ENCODE peak calls at places on chromosomes 5 and 9, in five cellular contexts. K is stimulated activated naive B cell treated with anti-CD40 and anti-IgM and Interleukin-4, amounts not matched to agents 10 μg/mL and 1 μg/mL and 100 μg/mL, for 72 hours; X is activated CD8-positive, alpha-beta memory T cell treated with anti-CD3 and anti-CD28 coated beads for 48 hours; M is pulmonary artery endothelial cell; B is activated T-cell treated with anti-CD3 and anti-CD28 coated beads for 24 hours. O is an unnamed sample.
A peak's percentile ranks its signal among the peaks of the same experiment; 100 is the strongest.

GRCh38 chr5:99674086-99674485 is 745.3 kb upstream of the CHD1 start:
- DNase-seq in M (no peak), K (no peak), X (no peak), B (no peak), O (no peak)

GRCh38 chr9:134178781-134179551 is 14.6 kb upstream of the RNU6ATAC start:
- DNase-seq in X (no peak), M (no peak), B (no peak), K (no peak), O (peak; percentile 78)

GRCh38 chr5:38189031-38189632 is 69.2 kb upstream of the EGFLAM start:
- DNase-seq in X (no peak), K (no peak), B (no peak), M (no peak), O (no peak)

GRCh38 chr9:99605016-99605743 is 216.5 kb upstream of the NR4A3 start:
- DNase-seq in M (no peak), X (no peak), B (no peak), K (no peak), O (no peak)

GRCh38 chr5:170552486-170553122 is 48.8 kb downstream of the KCNIP1 start:
- DNase-seq in X (no peak), M (no peak), K (no peak), B (no peak), O (peak; percentile 67)

GRCh38 chr9:126002476-126003350 is 255.5 kb downstream of the PBX3 start:
- DNase-seq in M (no peak), X (no peak), B (no peak), K (no peak), O (no peak)

GRCh38 chr9:129500863-129501770 is 119.8 kb downstream of the C9orf50 start:
- DNase-seq in K (no peak), B (no peak), X (no peak), M (no peak), O (no peak)

GRCh38 chr5:168796840-168797548 is 217.8 kb upstream of the PANK3 start:
- DNase-seq in X (no peak), M (no peak), B (no peak), K (no peak), O (no peak)

GRCh38 chr9:93588641-93589609 is 12.5 kb downstream of the PHF2 start:
- DNase-seq in M (no peak), X (no peak), K (no peak), B (no peak), O (no peak)

GRCh38 chr5:132437604-132438275 is 52.8 kb downstream of the IRF1 start:
- DNase-seq in M (no peak), B (peak; percentile 50), X (no peak), K (peak; percentile 49), O (peak; percentile 88)

GRCh38 chr5:116521173-116521872 is 53.3 kb downstream of the SEMA6A start:
- DNase-seq in X (no peak), M (no peak), K (no peak), B (no peak), O (no peak)

GRCh38 chr5:138438724-138439536 is at the start of gene REEP2:
- DNase-seq in M (no peak), B (peak; percentile 59), K (peak; percentile 55), X (peak; percentile 49), O (no peak)

GRCh38 chr9:24479696-24480095 is 66.0 kb downstream of the IZUMO3 start:
- DNase-seq in X (no peak), B (no peak), K (no peak), M (no peak), O (no peak)

GRCh38 chr5:72160959-72161358 is 53.7 kb downstream of the MAP1B start:
- DNase-seq in B (no peak), X (no peak), K (no peak), M (no peak), O (no peak)

GRCh38 chr5:77957-78804 is 13.8 kb upstream of the PLEKHG4B start:
- DNase-seq in B (no peak), X (no peak), M (no peak), K (peak; percentile 26), O (no peak)

GRCh38 chr9:116605904-116606341 is 81.2 kb upstream of the TRIM32 start:
- DNase-seq in X (no peak), M (no peak), B (no peak), K (no peak), O (no peak)

GRCh38 chr9:78612089-78612488 is 315.2 kb downstream of the PSAT1 start:
- DNase-seq in M (no peak), B (no peak), K (no peak), X (no peak), O (no peak)

GRCh38 chr5:135823799-135824366 is 10.6 kb upstream of the SLC25A48 start:
- DNase-seq in B (no peak), K (no peak), X (no peak), M (no peak), O (no peak)

GRCh38 chr9:134738869-134739659 is 97.5 kb downstream of the COL5A1 start:
- DNase-seq in M (peak; percentile 7), B (peak; percentile 20), K (no peak), X (no peak), O (peak; percentile 26)

GRCh38 chr5:96062836-96063235 is 101.2 kb upstream of the ELL2 start:
- DNase-seq in K (no peak), X (no peak), M (no peak), B (no peak), O (no peak)

GRCh38 chr9:71147368-71147767 is 25.9 kb upstream of the TRPM3 start:
- DNase-seq in K (no peak), B (no peak), X (no peak), M (no peak), O (no peak)

GRCh38 chr5:129322968-129323367 is 137.1 kb upstream of the ADAMTS19 start:
- DNase-seq in B (no peak), M (no peak), K (no peak), X (no peak), O (no peak)

GRCh38 chr5:126267435-126267834 is 155.8 kb upstream of the GRAMD2B start:
- DNase-seq in M (no peak), X (no peak), B (no peak), K (no peak), O (no peak)

GRCh38 chr5:174596429-174596828 is 128.0 kb upstream of the MSX2 start:
- DNase-seq in K (no peak), B (no peak), M (no peak), X (no peak), O (no peak)

GRCh38 chr9:100090880-100091279 is 7.9 kb downstream of the ERP44 start:
- DNase-seq in X (no peak), M (no peak), K (no peak), B (no peak), O (no peak)

GRCh38 chr9:110048976-110049698 is 158.8 kb downstream of the C9orf152 start:
- DNase-seq in M (no peak), K (peak; percentile 10), B (no peak), X (no peak), O (no peak)

GRCh38 chr5:29697786-29698414 is 1495.6 kb upstream of the CDH6 start:
- DNase-seq in X (no peak), B (no peak), M (no peak), K (no peak), O (no peak)

GRCh38 chr5:95130951-95131350 is 153.9 kb downstream of the MCTP1 start:
- DNase-seq in K (no peak), M (no peak), X (no peak), B (no peak), O (no peak)

GRCh38 chr5:14706615-14707021 is 42.1 kb downstream of the OTULIN start:
- DNase-seq in M (peak; percentile 4), X (no peak), B (no peak), K (no peak), O (no peak)

GRCh38 chr5:158658439-158659230 is 441.1 kb downstream of the EBF1 start:
- DNase-seq in B (no peak), X (no peak), M (no peak), K (no peak), O (peak; percentile 69)

O was measured in smooth muscle cell of the brain vasculature.